ENCODE peak calls at places on chromosomes 4 and X, in nine cellular contexts. G, R, Q, O, M, Y, H, W and L are unnamed samples.

GRCh38 chr4:10998826-10999225 is 314.3 kb upstream of the CLNK start:
- DNase-seq in Y (peak), O (no peak), Q (no peak), W (no peak), M (no peak), G (no peak), H (no peak), R (no peak), L (no peak)

GRCh38 chrX:50747471-50747900 is 66.5 kb downstream of the SHROOM4 start:
- DNase-seq in G (peak), O (peak), M (no peak), Y (peak), R (no peak), H (no peak), W (no peak), Q (no peak), L (peak)

GRCh38 chr4:168797176-168797575 is 212.9 kb downstream of the CBR4 start:
- DNase-seq in G (peak), Y (peak), W (no peak), M (no peak), O (peak), Q (no peak), H (no peak), R (no peak), L (no peak)

GRCh38 chrX:71871367-71871766 is 39.3 kb upstream of the NHSL2 start:
- DNase-seq in Q (no peak), M (peak), Y (peak), H (no peak), W (no peak), R (no peak), G (peak), O (peak), L (peak)

GRCh38 chr4:84063618-84064017 is 435.5 kb downstream of the NKX6-1 start:
- DNase-seq in G (no peak), Y (no peak), Q (no peak), W (no peak), R (no peak), H (no peak), O (no peak), M (no peak), L (no peak)

GRCh38 chrX:14717949-14718348 is 154.9 kb downstream of the FANCB start:
- DNase-seq in H (no peak), M (no peak), R (no peak), O (no peak), Q (no peak), G (no peak), W (no peak), Y (no peak), L (no peak)

GRCh38 chrX:139058831-139059495 is 347.4 kb upstream of the FGF13 start:
- DNase-seq in M (no peak), W (no peak), R (no peak), G (peak), H (peak), Q (no peak), Y (peak), O (no peak), L (no peak)

GRCh38 chr4:7462509-7462971 is 27.8 kb upstream of the PSAPL1 start:
- DNase-seq in Y (no peak), O (peak), H (no peak), G (peak), Q (no peak), M (no peak), R (no peak), W (no peak), L (no peak)

GRCh38 chr4:76441881-76442280 is 6.9 kb downstream of the SHROOM3 start:
- DNase-seq in M (no peak), O (no peak), R (no peak), H (no peak), W (no peak), G (no peak), Q (no peak), Y (no peak), L (no peak)

GRCh38 chr4:117692538-117692937 is 341.7 kb upstream of the NDST3 start:
- DNase-seq in Q (no peak), H (no peak), R (no peak), O (no peak), M (no peak), W (no peak), G (no peak), Y (no peak), L (no peak)
- TF ChIP-seq CTCF in Q (no peak), H (no peak), R (no peak), O (no peak), M (no peak), W (no peak), G (no peak), Y (no peak), L (no peak)

GRCh38 chr4:71270901-71271300 is 67.9 kb upstream of the SLC4A4 start:
- DNase-seq in W (peak), H (no peak), Y (peak), G (peak), R (no peak), Q (no peak), O (peak), M (no peak), L (peak)
- TF ChIP-seq CTCF in W (no peak), H (peak), Y (peak), G (peak), R (no peak), Q (peak), O (peak), M (peak), L (peak)

GRCh38 chr4:5222951-5223350 is 171.7 kb downstream of the STK32B start:
- DNase-seq in Q (no peak), Y (no peak), R (no peak), W (no peak), M (no peak), G (no peak), O (no peak), H (no peak), L (no peak)

GRCh38 chr4:5220028-5220427 is 168.7 kb downstream of the STK32B start:
- DNase-seq in O (peak), Y (no peak), G (no peak), W (no peak), M (no peak), H (no peak), R (no peak), Q (no peak), L (no peak)

GRCh38 chr4:5224340-5224739 is 173.1 kb downstream of the STK32B start:
- DNase-seq in W (no peak), R (no peak), H (no peak), Q (no peak), O (peak), M (no peak), G (no peak), Y (no peak), L (no peak)

GRCh38 chr4:5218376-5219069 is 167.2 kb downstream of the STK32B start:
- DNase-seq in W (no peak), R (no peak), H (no peak), Y (no peak), Q (no peak), M (no peak), G (no peak), O (no peak), L (no peak)

GRCh38 chr4:5222047-5222446 is 170.8 kb downstream of the STK32B start:
- DNase-seq in M (no peak), G (no peak), O (no peak), W (no peak), Q (no peak), Y (no peak), H (no peak), R (no peak), L (no peak)
- TF ChIP-seq CTCF in M (no peak), G (no peak), O (no peak), W (no peak), Q (no peak), Y (no peak), H (no peak), R (no peak), L (no peak)

DNA sequence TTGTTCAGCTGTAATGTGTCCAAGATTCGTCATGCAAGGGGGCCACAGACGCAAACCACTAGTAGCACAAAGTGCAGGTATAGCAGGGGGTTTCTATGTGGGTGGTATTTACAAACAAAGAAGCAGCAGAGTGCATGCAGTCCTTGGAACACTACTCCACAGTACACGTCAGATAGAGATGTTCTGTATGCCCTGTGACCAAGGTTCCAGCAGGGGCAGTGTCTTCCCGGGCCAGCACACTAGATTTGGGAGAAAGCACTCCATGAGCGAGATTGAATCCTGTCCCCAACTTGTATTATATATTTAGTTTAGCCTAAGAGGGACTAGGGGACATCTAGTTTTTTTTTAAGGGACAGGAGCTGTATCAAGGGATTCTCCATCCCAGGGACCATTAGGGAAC is 54.4 kb upstream of the ESX1 start:
- DNase-seq in O (no peak), Q (no peak), Y (no peak), M (no peak), H (no peak), G (no peak), W (no peak), R (no peak), L (no peak)
- TF ChIP-seq CTCF in O (no peak), Q (no peak), Y (peak), M (no peak), H (no peak), G (peak), W (no peak), R (no peak), L (no peak)

DNA sequence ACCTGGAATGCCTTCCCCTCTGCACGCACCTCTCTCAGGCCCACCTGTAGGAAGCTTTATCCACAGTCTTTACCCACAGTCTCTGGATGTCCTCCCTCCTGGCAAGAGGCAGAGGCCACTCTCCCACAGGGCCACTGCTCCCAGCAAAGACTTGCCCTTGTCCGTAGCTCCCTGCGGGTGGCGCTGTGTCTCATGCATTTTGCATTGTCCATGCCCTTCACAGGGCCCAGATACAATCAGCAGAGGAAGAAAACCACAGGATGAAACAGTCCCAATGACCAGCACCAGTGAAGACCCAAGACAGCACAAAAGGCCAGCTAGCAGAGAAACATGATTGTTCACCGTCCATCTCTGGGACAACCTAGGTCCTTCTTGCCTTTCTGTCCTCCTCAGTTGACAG is 2.1 kb upstream of the NSG1 start:
- DNase-seq in Q (no peak), O (peak), H (no peak), W (no peak), G (peak), M (no peak), Y (no peak), R (no peak), L (no peak)
- TF ChIP-seq CTCF in Q (no peak), O (peak), H (peak), W (no peak), G (peak), M (no peak), Y (peak), R (no peak), L (peak)

GRCh38 chr4:140054861-140055260 is 99.1 kb downstream of the MAML3 start:
- DNase-seq in W (no peak), R (no peak), O (no peak), H (no peak), G (no peak), Q (no peak), Y (no peak), M (no peak), L (no peak)

GRCh38 chr4:140049924-140050681 is 103.9 kb downstream of the MAML3 start:
- DNase-seq in G (peak), M (no peak), H (no peak), R (no peak), Y (peak), W (no peak), Q (no peak), O (peak), L (peak)

GRCh38 chr4:140049024-140049923 is 104.7 kb downstream of the MAML3 start:
- DNase-seq in Y (peak), O (peak), H (peak), Q (no peak), M (peak), G (peak), R (no peak), W (peak), L (no peak)

GRCh38 chr4:140053185-140053584 is 100.8 kb downstream of the MAML3 start:
- DNase-seq in G (no peak), W (no peak), M (no peak), Q (no peak), O (no peak), H (no peak), Y (no peak), R (no peak), L (no peak)

DNA sequence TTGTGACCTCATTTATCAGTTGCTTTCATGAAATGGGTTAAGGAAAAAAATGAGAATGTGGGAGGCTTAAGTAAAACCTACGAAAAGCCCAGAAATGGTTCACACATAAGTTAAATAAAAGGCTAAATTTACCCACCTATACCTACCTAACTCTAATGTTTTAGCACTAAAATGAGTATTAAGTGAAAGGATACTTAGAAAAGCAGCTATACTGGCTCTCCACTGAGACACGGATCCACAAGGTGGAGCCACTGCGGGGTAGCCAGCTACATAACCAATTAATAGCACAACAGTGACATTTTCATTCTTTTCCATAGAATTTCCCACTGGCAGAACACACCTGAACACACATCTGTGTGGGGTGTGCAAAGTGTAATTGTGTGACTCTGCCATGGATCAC is 101.9 kb downstream of the MAML3 start:
- DNase-seq in H (no peak), R (no peak), Q (peak), O (peak), G (peak), Y (peak), M (peak), W (peak), L (peak)
- TF ChIP-seq CTCF in H (peak), R (peak), Q (peak), O (peak), G (peak), Y (peak), M (peak), W (peak), L (peak)

GRCh38 chr4:13207224-13207623 is 276.9 kb downstream of the RAB28 start:
- DNase-seq in Q (no peak), Y (no peak), R (no peak), M (no peak), O (no peak), G (no peak), W (no peak), H (no peak), L (no peak)

GRCh38 chr4:13202731-13203519 is 281.2 kb downstream of the RAB28 start:
- DNase-seq in Y (no peak), R (peak), O (no peak), G (no peak), Q (no peak), M (no peak), W (no peak), H (no peak), L (no peak)

DNA sequence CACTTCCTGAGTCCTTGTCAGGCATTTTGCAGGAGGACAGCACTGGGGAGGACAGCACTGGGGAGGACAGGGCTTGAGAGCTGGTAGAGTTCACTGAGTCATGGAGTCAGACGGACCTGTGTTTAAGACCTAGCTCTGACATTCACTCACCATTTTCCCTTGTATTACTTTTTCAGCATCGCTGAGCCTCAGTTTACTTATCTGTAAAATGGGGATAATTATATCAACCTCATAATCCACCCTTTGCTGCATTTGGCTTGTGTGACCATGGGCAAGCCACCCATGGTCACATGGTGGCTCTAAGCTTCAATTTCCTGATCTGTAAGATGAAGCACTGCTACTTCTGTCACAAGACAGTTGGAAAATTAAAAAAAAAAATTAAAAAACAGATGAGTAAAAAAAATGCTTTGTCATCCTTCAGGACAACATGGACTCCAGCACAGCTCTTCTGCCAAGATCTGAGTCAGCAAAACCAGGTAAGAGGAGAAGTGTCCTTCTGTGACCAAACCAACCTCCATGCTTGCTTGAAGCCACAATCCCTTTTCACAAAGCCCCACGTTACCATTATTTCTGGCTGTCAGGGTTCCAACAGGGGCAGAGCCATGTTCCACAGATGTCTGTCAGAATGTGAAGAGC is 275.5 kb downstream of the RAB28 start:
- DNase-seq in Y (no peak), Q (no peak), M (no peak), H (no peak), R (no peak), O (no peak), G (no peak), W (no peak), L (no peak)
- TF ChIP-seq CTCF in Y (no peak), Q (no peak), M (no peak), H (no peak), R (no peak), O (no peak), G (no peak), W (no peak), L (no peak)

GRCh38 chr4:186859420-186859819 is 135.8 kb upstream of the FAT1 start:
- DNase-seq in M (no peak), Q (no peak), G (no peak), Y (no peak), O (no peak), W (no peak), R (no peak), H (no peak), L (no peak)
- TF ChIP-seq CTCF in M (no peak), Q (no peak), G (no peak), Y (no peak), O (no peak), W (no peak), R (no peak), H (no peak), L (no peak)

GRCh38 chr4:96035727-96036126 is 195.8 kb downstream of the PDHA2 start:
- DNase-seq in M (no peak), Y (no peak), Q (no peak), R (no peak), H (no peak), G (peak), O (no peak), W (no peak), L (no peak)
- TF ChIP-seq CTCF in M (no peak), Y (peak), Q (no peak), R (no peak), H (peak), G (peak), O (no peak), W (no peak), L (peak)